ENCODE peak calls at places on chromosomes 12 and 14, in eight cellular contexts. E is Panc1, B is dorsolateral prefrontal cortex, C is upper lobe of left lung, V is mammary epithelial cell, N is heart right ventricle, I is AG04450, A is A549. H is an unnamed sample.

GRCh38 chr12:104695453-104696148 is 238.9 kb downstream of the CHST11 start:
- DNase-seq in C (no peak), E (no peak), V (peak; percentile 78), I (peak; percentile 59), A (no peak), N (no peak), B (no peak), H (no peak)

GRCh38 chr14:102949801-102950451 is 27.5 kb downstream of the AMN start:
- DNase-seq in A (no peak), E (no peak), I (no peak), V (no peak), C (peak; percentile 71), B (peak; percentile 82), N (peak; percentile 68), H (no peak)

GRCh38 chr12:71195338-71195896 is 37.6 kb upstream of the TSPAN8 start:
- DNase-seq in C (no peak), I (no peak), A (no peak), N (no peak), B (no peak), E (no peak), V (no peak), H (no peak)

GRCh38 chr12:69834566-69834965 is 9.5 kb downstream of the MYRFL start:
- DNase-seq in I (no peak), E (no peak), C (no peak), N (no peak), V (no peak), A (no peak), B (no peak), H (no peak)

GRCh38 chr14:74135386-74135785 is 50.6 kb downstream of the LIN52 start:
- DNase-seq in A (no peak), B (no peak), V (peak; percentile 19), E (no peak), I (no peak), C (no peak), N (no peak), H (no peak)

GRCh38 chr14:60250318-60251035 is 1.5 kb downstream of the PPM1A start:
- DNase-seq in A (no peak), N (no peak), V (peak; percentile 53), E (peak; percentile 8), C (no peak), I (no peak), B (no peak), H (peak; percentile 27)

GRCh38 chr14:82394916-82395315 is 861.3 kb upstream of the SEL1L start:
- DNase-seq in I (no peak), C (no peak), V (no peak), A (no peak), E (no peak), N (no peak), B (no peak), H (no peak)

GRCh38 chr14:104681689-104682074 is 7.7 kb upstream of the INF2 start:
- DNase-seq in B (peak; percentile 90), I (no peak), N (peak; percentile 92), A (peak; percentile 91), E (no peak), C (peak; percentile 79), V (peak; percentile 77), H (peak; percentile 84)

GRCh38 chr14:61296707-61297502 is 15.8 kb upstream of the TMEM30B start:
- DNase-seq in A (peak; percentile 35), E (no peak), V (peak; percentile 37), I (no peak), N (no peak), C (no peak), B (no peak), H (peak; percentile 55)

GRCh38 chr14:73719361-73719760 is 5.2 kb upstream of the PNMA1 start:
- DNase-seq in N (no peak), B (no peak), I (no peak), E (no peak), C (no peak), A (no peak), V (no peak), H (no peak)

GRCh38 chr14:21921453-21921852 is 247.8 kb upstream of the OR4E1 start:
- DNase-seq in V (no peak), B (no peak), E (no peak), A (no peak), N (no peak), C (no peak), I (no peak), H (no peak)

GRCh38 chr14:21915814-21916213 is 242.2 kb upstream of the OR4E1 start:
- DNase-seq in E (no peak), V (peak; percentile 2), B (no peak), I (no peak), C (no peak), N (no peak), A (no peak), H (no peak)

GRCh38 chr14:21923820-21924219 is 250.2 kb upstream of the OR4E1 start:
- DNase-seq in C (no peak), N (no peak), E (no peak), A (no peak), B (no peak), I (no peak), V (no peak), H (no peak)

GRCh38 chr14:21913759-21914158 is 240.1 kb upstream of the OR4E1 start:
- DNase-seq in A (peak; percentile 48), N (no peak), C (no peak), E (no peak), B (no peak), V (peak; percentile 53), I (peak; percentile 1), H (peak; percentile 89)

DNA sequence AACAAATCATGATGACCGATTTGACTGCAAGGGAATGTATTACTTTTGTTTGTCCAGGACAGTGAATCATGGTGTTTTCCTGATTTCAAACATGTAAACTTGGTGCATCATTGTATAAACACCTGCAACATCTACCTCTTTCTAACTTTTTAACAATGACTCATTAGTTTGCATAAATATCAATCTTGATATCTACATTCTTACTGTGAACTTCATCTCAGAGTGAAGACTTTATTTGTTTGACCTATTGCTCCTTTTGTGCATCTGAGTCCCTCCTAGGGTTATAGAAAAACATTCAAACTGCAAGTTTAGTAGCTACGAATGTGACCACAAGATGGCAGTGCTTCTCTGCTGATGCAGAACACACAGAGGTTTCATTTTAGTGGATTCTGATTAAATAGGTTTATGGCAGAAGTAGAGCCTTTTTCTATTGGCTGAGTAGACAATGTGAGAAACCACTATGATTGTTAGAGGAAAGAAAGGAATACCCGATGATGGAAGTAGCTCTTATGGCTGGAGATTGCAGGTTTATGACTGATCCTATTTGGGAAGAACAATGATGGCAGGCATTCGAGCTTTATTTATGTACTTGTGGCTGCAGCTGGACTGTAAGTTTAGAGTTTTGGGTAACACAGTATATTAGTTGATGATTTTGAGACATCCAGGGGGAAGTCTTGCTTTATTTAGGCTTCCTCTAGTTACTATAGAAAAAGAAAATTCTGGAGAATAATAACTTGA is 244.2 kb upstream of the OR4E1 start:
- DNase-seq in C (no peak), A (peak; percentile 43), I (peak; percentile 8), B (no peak), V (peak; percentile 30), E (peak; percentile 79), N (no peak), H (peak; percentile 68)
- H3K27ac ChIP-seq in C (no peak overlapping the region), A (no peak overlapping the region), I (no peak overlapping the region), B (no peak overlapping the region), V (no peak overlapping the region), E (no peak overlapping the region), N (no peak overlapping the region), H (no peak overlapping the region)

DNA sequence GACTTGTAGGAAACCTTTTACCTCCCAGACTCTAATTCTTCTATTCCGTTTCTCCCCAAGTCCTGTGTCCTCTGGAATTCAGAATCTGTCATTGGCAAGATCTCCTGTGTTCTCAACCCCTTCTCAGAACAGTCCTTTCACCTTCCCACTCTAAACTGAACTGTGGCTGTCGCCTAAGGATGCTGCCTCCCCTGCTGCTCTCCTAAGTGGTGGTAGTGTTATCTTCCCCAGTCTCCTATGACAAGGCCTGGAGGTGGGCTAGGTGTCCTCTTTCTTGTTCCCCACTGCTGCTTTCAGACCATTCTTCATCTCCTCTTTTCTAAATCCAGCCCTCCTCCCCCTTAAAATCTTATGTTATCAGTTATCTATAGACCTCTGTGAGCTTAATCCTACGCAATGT is 397.4 kb downstream of the RAD51B start:
- DNase-seq in A (no peak), C (no peak), B (no peak), N (no peak), I (no peak), V (no peak), E (no peak), H (no peak)
- H3K27ac ChIP-seq in A (peak overlapping the region; percentile 61), C (no peak overlapping the region), B (no peak overlapping the region), N (no peak overlapping the region), I (no peak overlapping the region), V (no peak overlapping the region), E (peak overlapping the region; percentile 61), H (no peak overlapping the region)

GRCh38 chr12:16324772-16325171 is 22.7 kb upstream of the MGST1 start:
- DNase-seq in N (no peak), E (no peak), V (no peak), B (no peak), A (no peak), C (no peak), I (no peak), H (no peak)
- H3K27ac ChIP-seq in N (no peak overlapping the region), E (no peak overlapping the region), V (no peak overlapping the region), B (no peak overlapping the region), A (no peak overlapping the region), C (no peak overlapping the region), I (no peak overlapping the region), H (no peak overlapping the region)

GRCh38 chr14:75649337-75649736 is 11.3 kb downstream of the ERG28 start:
- DNase-seq in E (no peak), B (no peak), C (no peak), I (no peak), V (no peak), N (no peak), A (no peak), H (no peak)

GRCh38 chr14:75647650-75648049 is 13.0 kb downstream of the ERG28 start:
- DNase-seq in B (no peak), V (no peak), E (no peak), N (no peak), A (no peak), I (no peak), C (no peak), H (no peak)

GRCh38 chr14:75646762-75647161 is 13.9 kb downstream of the ERG28 start:
- DNase-seq in V (no peak), B (no peak), A (no peak), C (no peak), N (no peak), E (no peak), I (no peak), H (no peak)

GRCh38 chr14:75649773-75650172 is 10.9 kb downstream of the ERG28 start:
- DNase-seq in N (no peak), A (no peak), I (no peak), E (no peak), B (no peak), C (no peak), V (no peak), H (no peak)

DNA sequence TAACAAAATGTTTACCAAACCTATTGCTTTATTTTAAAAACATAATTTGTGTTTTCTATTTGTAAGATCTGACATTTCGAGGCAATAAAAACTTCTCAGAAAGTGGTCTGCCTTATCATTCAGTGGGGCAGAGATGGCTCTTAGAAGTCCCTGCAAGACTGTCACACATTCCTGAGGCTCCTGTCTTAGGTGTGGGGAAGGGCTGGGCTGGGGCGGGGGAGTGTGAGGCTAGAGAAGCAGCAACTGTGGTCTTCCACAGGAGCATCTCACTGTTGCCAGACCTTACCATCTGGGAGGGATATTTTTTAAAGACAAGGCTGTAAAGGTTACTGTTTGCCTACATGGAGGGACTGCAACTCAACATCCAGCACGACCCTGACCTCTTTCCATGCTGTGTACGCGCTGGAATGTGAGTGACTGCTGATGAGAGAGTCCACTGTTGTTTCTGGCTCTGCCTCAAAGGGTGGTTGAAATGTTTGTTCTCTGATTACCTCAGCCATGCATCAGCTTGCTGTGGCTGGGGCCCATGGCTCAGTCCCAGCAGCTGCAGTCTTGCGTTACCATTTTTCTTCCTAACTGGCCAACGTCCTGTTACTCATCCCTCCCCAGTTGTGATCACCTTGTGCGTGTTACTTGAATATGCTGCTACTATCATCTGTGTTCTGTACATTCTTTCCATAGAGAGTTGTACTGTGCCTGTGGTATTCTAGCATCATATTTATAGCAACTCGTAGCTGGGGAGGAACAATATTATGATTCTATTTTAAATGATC is 12.4 kb downstream of the ERG28 start:
- DNase-seq in A (peak; percentile 64), N (peak; percentile 24), E (peak; percentile 92), C (no peak), V (peak; percentile 86), I (peak; percentile 94), B (peak; percentile 47), H (no peak)
- H3K27ac ChIP-seq in A (peak overlapping the region; percentile 84), N (peak overlapping the region; percentile 52), E (peak overlapping the region; percentile 68), C (peak overlapping the region; percentile 52), V (peak overlapping the region; percentile 73), I (peak overlapping the region; percentile 84), B (no peak overlapping the region), H (no peak overlapping the region)

H was measured in A673.